ENCODE peak calls at places on chromosome 21, in five cellular contexts. C is OCI-LY7, K is uterus, S is breast epithelium, Y is body of pancreas. G is an unnamed sample.

GRCh38 chr21:42991992-42992740 is 17.8 kb downstream of the PKNOX1 start:
- DNase-seq in S (no peak), C (peak), Y (peak), K (peak), G (no peak)

GRCh38 chr21:35265170-35265877 is 216.2 kb upstream of the RUNX1 start:
- DNase-seq in Y (no peak), K (no peak), C (no peak), S (no peak), G (no peak)

GRCh38 chr21:15682182-15682895 is 47.4 kb upstream of the USP25 start:
- DNase-seq in S (no peak), K (no peak), C (no peak), Y (peak), G (no peak)

GRCh38 chr21:31092867-31093266 is 54.6 kb upstream of the KRTAP19-8 start:
- DNase-seq in K (no peak), Y (no peak), C (no peak), S (no peak), G (no peak)

GRCh38 chr21:14687277-14687642 is 141.1 kb upstream of the SAMSN1 start:
- DNase-seq in S (no peak), Y (no peak), K (no peak), C (peak), G (no peak)

GRCh38 chr21:26169611-26170470 is 729 bp downstream of the APP start:
- DNase-seq in K (peak), S (peak), C (no peak), Y (peak), G (peak)

GRCh38 chr21:15128267-15128666 is 63.5 kb upstream of the NRIP1 start:
- DNase-seq in Y (no peak), C (no peak), K (no peak), S (no peak), G (no peak)

GRCh38 chr21:18545908-18546307 is 142.3 kb upstream of the TMPRSS15 start:
- DNase-seq in S (no peak), Y (no peak), C (no peak), K (no peak), G (no peak)

GRCh38 chr21:46294647-46295176 is 8.6 kb downstream of the YBEY start:
- DNase-seq in K (no peak), S (no peak), Y (no peak), C (no peak), G (no peak)

GRCh38 chr21:20997633-20998455 is at the start of gene NCAM2:
- DNase-seq in C (no peak), K (peak), Y (peak), S (peak), G (peak)

GRCh38 chr21:14943636-14944035 is 121.2 kb downstream of the NRIP1 start:
- DNase-seq in K (no peak), Y (no peak), C (no peak), S (no peak), G (no peak)

GRCh38 chr21:25441835-25442234 is 165.4 kb downstream of the MRPL39 start:
- DNase-seq in Y (no peak), S (no peak), K (no peak), C (no peak), G (no peak)

GRCh38 chr21:29351691-29352090 is 53.0 kb downstream of the BACH1 start:
- DNase-seq in S (no peak), Y (peak), C (no peak), K (no peak), G (no peak)

GRCh38 chr21:15850645-15851044 is 120.9 kb downstream of the USP25 start:
- DNase-seq in S (no peak), Y (no peak), K (no peak), C (no peak), G (no peak)

GRCh38 chr21:23936991-23937390 is 1670.3 kb downstream of the MRPL39 start:
- DNase-seq in S (no peak), C (no peak), Y (no peak), K (no peak), G (no peak)

GRCh38 chr21:38264581-38264980 is 7.8 kb downstream of the KCNJ15 start:
- DNase-seq in Y (no peak), K (no peak), C (no peak), S (no peak), G (no peak)

GRCh38 chr21:28078126-28078525 is 914.6 kb downstream of the LTN1 start:
- DNase-seq in Y (no peak), C (no peak), S (no peak), K (no peak), G (no peak)

GRCh38 chr21:30408782-30409494 is 13.1 kb downstream of the KRTAP13-1 start:
- DNase-seq in S (peak), Y (peak), K (no peak), C (no peak), G (peak)

GRCh38 chr21:20572582-20572981 is 425.6 kb upstream of the NCAM2 start:
- DNase-seq in C (no peak), K (no peak), S (no peak), Y (no peak), G (no peak)

GRCh38 chr21:43885721-43886120 is 20.7 kb downstream of the AGPAT3 start:
- DNase-seq in Y (no peak), C (no peak), K (no peak), S (no peak), G (no peak)

GRCh38 chr21:39114871-39115658 is 68.2 kb downstream of the PSMG1 start:
- DNase-seq in C (no peak), K (no peak), Y (no peak), S (peak), G (no peak)

GRCh38 chr21:14737922-14738321 is 191.8 kb upstream of the SAMSN1 start:
- DNase-seq in C (peak), K (no peak), S (no peak), Y (peak), G (peak)

GRCh38 chr21:17003221-17003620 is 509.6 kb upstream of the CXADR start:
- DNase-seq in K (no peak), Y (no peak), C (no peak), S (no peak), G (no peak)

GRCh38 chr21:32378956-32379355 is 13.9 kb downstream of the URB1 start:
- DNase-seq in Y (no peak), K (no peak), S (no peak), C (no peak), G (no peak)

GRCh38 chr21:43277481-43278351 is 108.9 kb downstream of the CRYAA start:
- DNase-seq in Y (no peak), S (no peak), K (no peak), C (no peak), G (peak)

GRCh38 chr21:29413683-29414082 is 115.0 kb downstream of the BACH1 start:
- DNase-seq in S (no peak), C (no peak), K (no peak), Y (no peak), G (no peak)

GRCh38 chr21:17514124-17514481 is 1.3 kb downstream of the CXADR start:
- DNase-seq in Y (no peak), S (no peak), C (no peak), K (no peak), G (no peak)

GRCh38 chr21:43603641-43604504 is 55.4 kb downstream of the HSF2BP start:
- DNase-seq in C (no peak), K (no peak), Y (no peak), S (no peak), G (peak)

GRCh38 chr21:28537371-28538079 is 455.2 kb downstream of the LTN1 start:
- DNase-seq in C (no peak), Y (no peak), S (no peak), K (no peak), G (no peak)

GRCh38 chr21:38229260-38229877 is 27.4 kb upstream of the KCNJ15 start:
- DNase-seq in C (peak), S (no peak), Y (no peak), K (no peak), G (no peak)

GRCh38 chr21:36976882-36977651 is 10.6 kb upstream of the HLCS start:
- DNase-seq in S (no peak), K (peak), Y (peak), C (peak), G (peak)

GRCh38 chr21:36981977-36982700 is 15.7 kb upstream of the HLCS start:
- DNase-seq in K (no peak), Y (no peak), C (no peak), S (no peak), G (no peak)

GRCh38 chr21:36981049-36981391 is 14.6 kb upstream of the HLCS start:
- DNase-seq in S (no peak), K (no peak), Y (no peak), C (no peak), G (no peak)

GRCh38 chr21:36976228-36976627 is 9.8 kb upstream of the HLCS start:
- DNase-seq in S (no peak), Y (no peak), K (no peak), C (no peak), G (no peak)

DNA sequence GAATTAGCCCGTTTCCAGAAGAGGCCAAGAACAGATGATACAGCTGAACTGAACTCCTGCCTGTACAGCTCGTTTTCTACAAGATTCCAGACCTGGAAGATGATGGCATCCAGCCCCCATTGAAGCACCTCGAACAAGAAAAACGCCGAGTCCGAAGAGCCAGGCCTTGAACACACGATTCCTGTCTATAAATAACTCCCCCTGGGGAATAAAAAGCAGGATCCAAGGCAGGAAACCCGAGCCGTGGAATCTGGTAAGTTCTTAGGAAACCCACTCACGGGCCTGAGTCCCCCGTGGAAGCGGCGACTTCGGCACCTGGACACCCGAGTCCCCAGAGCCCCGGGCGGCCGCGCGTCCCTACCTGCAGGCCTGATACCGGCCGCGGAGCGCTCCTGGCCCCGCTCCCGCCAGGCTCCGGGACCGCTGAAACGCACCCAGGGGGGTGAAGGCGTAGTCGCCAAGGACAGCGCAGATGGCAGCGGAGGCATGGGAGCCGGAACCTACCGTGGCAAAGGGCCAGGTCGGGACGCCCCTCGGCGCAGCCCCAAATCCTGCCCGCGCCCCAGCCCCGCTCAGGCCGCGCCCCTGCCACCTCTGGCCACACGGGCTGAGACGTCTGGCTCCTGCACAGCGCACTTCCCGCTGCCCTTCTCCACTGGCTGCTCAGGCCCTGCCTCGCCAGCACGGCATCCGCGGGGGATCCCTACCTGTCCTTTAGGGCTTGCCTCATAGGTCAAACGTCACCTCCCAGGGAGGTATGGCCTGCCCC is 14.0 kb upstream of the HLCS start:
- DNase-seq in C (no peak), S (no peak), K (peak), Y (peak), G (peak)
- H3K4me3 ChIP-seq in C (no peak), S (peak), K (peak), Y (peak), G (peak)

GRCh38 chr21:41766883-41767605 is at the start of gene RIPK4:
- DNase-seq in K (no peak), C (peak), S (peak), Y (peak), G (no peak)
- H3K4me3 ChIP-seq in K (no peak), C (peak), S (peak), Y (peak), G (no peak)

GRCh38 chr21:45286671-45287437 is 841 bp downstream of the POFUT2 start:
- DNase-seq in S (peak), Y (no peak), C (no peak), K (no peak), G (peak)
- H3K4me3 ChIP-seq in S (peak), Y (peak), C (peak), K (peak), G (peak)

GRCh38 chr21:34255073-34255472 is 108.7 kb upstream of the KCNE2 start:
- DNase-seq in S (no peak), K (no peak), Y (no peak), C (no peak), G (no peak)
- H3K4me3 ChIP-seq in S (no peak), K (no peak), Y (no peak), C (no peak), G (no peak)

GRCh38 chr21:41580758-41581554 is 73.0 kb upstream of the TMPRSS2 start:
- DNase-seq in S (peak), Y (no peak), C (no peak), K (no peak), G (no peak)
- H3K4me3 ChIP-seq in S (no peak), Y (no peak), C (no peak), K (no peak), G (no peak)

G was measured in BE2C.